ENCODE peak calls at places on chromosomes 6 and 20, in eight cellular contexts. M is progenitor cell of endocrine pancreas, T is lower lobe of right lung, L is Peyer's patch, B is breast epithelium, W is GM23338, R is vagina, N is tibial artery. C is an unnamed sample.

GRCh38 chr6:14734416-14735340 is 511.2 kb upstream of the JARID2 start:
- DNase-seq in W (no peak), B (no peak), L (no peak), N (no peak), T (no peak), R (no peak), M (no peak), C (no peak)

GRCh38 chr6:150846641-150847040 is 18.9 kb upstream of the MTHFD1L start:
- DNase-seq in B (no peak), R (no peak), W (no peak), M (no peak), N (no peak), L (no peak), T (no peak), C (no peak)

GRCh38 chr6:81696505-81696904 is 56.0 kb downstream of the TENT5A start:
- DNase-seq in T (no peak), W (peak), R (no peak), M (no peak), N (no peak), B (no peak), L (no peak), C (no peak)

GRCh38 chr6:43772571-43773049 is 2.6 kb downstream of the VEGFA start:
- DNase-seq in W (peak), N (no peak), M (peak), R (no peak), T (no peak), B (no peak), L (no peak), C (no peak)

GRCh38 chr6:30880563-30881252 is 3.6 kb upstream of the DDR1 start:
- DNase-seq in B (no peak), M (no peak), R (no peak), T (no peak), N (no peak), L (peak), W (peak), C (no peak)

GRCh38 chr6:131134220-131134831 is 941 bp upstream of the AKAP7 start:
- DNase-seq in T (no peak), M (no peak), N (no peak), R (no peak), B (no peak), W (no peak), L (no peak), C (no peak)

GRCh38 chr20:9884666-9885065 is 45.8 kb upstream of the PAK5 start:
- DNase-seq in M (no peak), N (no peak), T (no peak), W (peak), R (no peak), L (no peak), B (no peak), C (no peak)

GRCh38 chr6:37354526-37355384 is 972 bp downstream of the RNF8 start:
- DNase-seq in L (peak), R (no peak), N (no peak), W (peak), T (peak), M (peak), B (no peak), C (peak)

GRCh38 chr6:30530013-30530412 is 26.3 kb downstream of the GNL1 start:
- DNase-seq in N (no peak), W (no peak), B (no peak), L (no peak), R (no peak), T (no peak), M (no peak), C (no peak)

GRCh38 chr6:118895241-118895561 is 1.2 kb downstream of the ASF1A start:
- DNase-seq in M (no peak), N (no peak), B (no peak), W (no peak), R (no peak), L (no peak), T (no peak), C (no peak)

GRCh38 chr6:52135217-52135616 is 47.8 kb upstream of the PKHD1 start:
- DNase-seq in W (peak), L (no peak), T (no peak), R (no peak), B (no peak), N (no peak), M (no peak), C (no peak)

GRCh38 chr6:34517461-34517868 is 38.7 kb downstream of the SPDEF start:
- DNase-seq in R (no peak), L (no peak), T (peak), M (no peak), B (no peak), W (no peak), N (no peak), C (no peak)

GRCh38 chr6:2028457-2029038 is 216.9 kb downstream of the GMDS start:
- DNase-seq in T (no peak), M (no peak), B (no peak), L (no peak), N (no peak), W (no peak), R (no peak), C (no peak)

GRCh38 chr20:5153152-5153467 is 26.3 kb downstream of the CDS2 start:
- DNase-seq in B (no peak), L (no peak), T (no peak), N (no peak), W (no peak), R (no peak), M (no peak), C (no peak)

GRCh38 chr6:22682979-22683378 is 113.6 kb downstream of the HDGFL1 start:
- DNase-seq in R (no peak), M (no peak), T (no peak), B (no peak), L (no peak), W (no peak), N (no peak), C (no peak)

GRCh38 chr6:111642463-111643158 is 36.9 kb upstream of the TRAF3IP2 start:
- DNase-seq in M (no peak), R (peak), W (peak), T (peak), L (peak), B (no peak), N (peak), C (peak)

GRCh38 chr20:40494238-40494637 is 194.8 kb downstream of the MAFB start:
- DNase-seq in T (peak), R (no peak), W (no peak), L (peak), N (no peak), B (no peak), M (no peak), C (no peak)

GRCh38 chr6:28117386-28118050 is 6.9 kb upstream of the ZSCAN16 start:
- DNase-seq in B (no peak), N (no peak), M (no peak), L (no peak), T (no peak), W (peak), R (no peak), C (no peak)
- TF ChIP-seq CTCF in B (no peak), N (no peak), M (no peak), L (no peak), T (no peak), W (no peak), R (no peak), C (no peak)

DNA sequence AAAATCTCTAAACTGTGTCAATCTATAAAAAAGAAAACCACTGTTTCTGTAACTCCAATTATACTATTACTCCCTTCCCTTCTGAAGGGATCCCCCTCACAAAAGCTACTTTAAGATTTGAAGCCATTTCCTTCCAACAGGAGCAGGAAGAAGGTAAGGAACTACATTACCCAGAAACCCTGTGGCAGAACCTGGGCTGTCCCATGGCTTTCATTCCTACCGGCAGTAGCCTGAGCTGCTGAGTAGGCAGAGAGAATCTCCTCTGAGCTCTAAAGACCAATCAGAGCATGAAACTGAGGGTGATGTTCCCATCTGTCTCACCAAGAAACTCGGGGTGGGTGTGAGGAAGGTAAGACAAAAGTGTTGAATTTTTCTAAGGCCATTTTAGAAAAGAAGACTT is 108.0 kb upstream of the LRFN2 start:
- DNase-seq in N (no peak), R (no peak), T (no peak), L (no peak), M (no peak), W (peak), B (no peak), C (no peak)
- TF ChIP-seq CTCF in N (no peak), R (no peak), T (no peak), L (no peak), M (no peak), W (no peak), B (no peak), C (no peak)

GRCh38 chr6:85435872-85436271 is 14.0 kb upstream of the NT5E start:
- DNase-seq in L (no peak), T (no peak), B (no peak), R (no peak), N (no peak), W (no peak), M (no peak), C (no peak)
- TF ChIP-seq CTCF in L (no peak), T (no peak), B (no peak), R (no peak), N (no peak), W (no peak), M (no peak), C (no peak)

DNA sequence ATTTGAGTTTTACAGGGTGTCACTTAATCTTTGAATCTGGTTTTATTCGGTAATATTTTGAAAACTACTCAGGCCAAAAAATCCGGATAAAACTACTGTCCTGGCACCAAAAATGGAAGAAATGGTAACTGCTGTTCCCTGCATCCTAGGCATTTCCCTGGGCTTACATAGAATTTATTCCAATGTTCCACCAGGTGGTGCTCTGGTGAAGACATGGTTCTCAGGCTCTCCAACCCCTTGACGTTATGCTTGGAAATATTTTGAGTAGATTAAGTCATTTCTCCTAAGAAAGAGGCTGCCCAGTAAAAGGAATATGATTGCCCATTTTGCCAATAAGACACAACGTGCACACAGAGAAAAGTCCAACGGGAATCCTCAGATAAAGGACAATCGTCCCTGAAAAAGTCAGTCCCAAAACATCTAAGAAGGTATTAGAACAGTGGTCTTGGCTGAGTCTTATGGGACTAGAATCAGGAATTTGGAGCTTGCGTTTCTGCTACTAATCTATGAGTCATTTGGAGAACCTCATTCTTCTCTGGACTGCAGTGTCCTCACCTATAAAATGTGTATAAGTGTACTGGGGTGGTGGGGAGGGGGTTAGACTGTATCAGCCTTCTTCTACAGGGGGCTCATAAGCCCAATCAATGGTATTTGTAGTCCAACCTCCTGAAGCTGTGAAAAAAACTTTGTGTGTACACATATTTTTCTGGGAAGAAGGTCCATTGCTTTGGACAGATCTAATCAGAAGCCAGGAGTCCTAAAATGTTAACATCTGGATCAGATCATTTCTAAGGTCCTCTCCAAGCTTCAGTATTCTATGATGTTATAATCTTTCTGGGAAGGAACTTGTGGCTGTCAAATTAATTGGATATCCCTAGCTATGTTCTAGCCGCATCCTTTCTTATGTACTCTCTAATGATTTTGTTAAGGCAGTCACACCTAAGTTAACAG is 131.0 kb upstream of the BMP2 start:
- DNase-seq in R (no peak), T (no peak), W (peak), L (peak), N (no peak), M (no peak), B (no peak), C (peak)
- TF ChIP-seq CTCF in R (no peak), T (peak), W (peak), L (peak), N (peak), M (peak), B (peak), C (peak)

GRCh38 chr20:31758991-31759390 is 19.9 kb downstream of the TPX2 start:
- DNase-seq in L (no peak), W (no peak), R (no peak), B (no peak), N (no peak), T (no peak), M (no peak), C (no peak)
- TF ChIP-seq CTCF in L (no peak), W (no peak), R (no peak), B (no peak), N (no peak), T (no peak), M (no peak), C (no peak)

DNA sequence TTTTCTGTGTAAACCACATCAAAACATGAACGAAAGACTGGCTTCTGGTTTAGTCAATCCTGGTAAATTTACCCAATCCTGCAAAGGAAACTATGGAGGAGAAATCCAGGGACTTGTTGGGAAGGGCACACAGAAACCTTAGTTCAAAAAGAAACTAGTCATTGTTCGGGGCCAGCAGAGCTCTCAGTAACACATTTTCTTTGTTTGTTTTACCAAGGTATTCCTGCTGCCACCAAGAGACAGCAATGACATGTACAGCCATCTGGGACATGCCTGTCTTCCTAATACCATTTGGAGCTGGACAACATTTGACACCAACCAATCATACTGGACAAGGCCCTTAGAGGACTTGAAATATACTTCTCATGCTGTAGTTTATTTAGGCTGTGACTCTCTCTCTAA is 8.3 kb downstream of the OARD1 start:
- DNase-seq in N (no peak), R (no peak), W (no peak), L (no peak), M (no peak), B (no peak), T (no peak), C (no peak)
- TF ChIP-seq CTCF in N (no peak), R (no peak), W (no peak), L (no peak), M (no peak), B (no peak), T (no peak), C (no peak)